ENCODE peak calls at places on chromosomes 4 and X, in seven cellular contexts. B, U, L, G, M, P and H are unnamed samples.
A peak's percentile ranks its signal among the peaks of the same experiment; 100 is the strongest.

GRCh38 chr4:47913858-47914218 is 545 bp downstream of the NFXL1 start:
- DNase-seq in B (peak; percentile 7), U (peak; percentile 21), L (peak; percentile 93), G (peak; percentile 54), M (peak; percentile 8), P (no peak), H (peak; percentile 45)

GRCh38 chr4:122827899-122828601 is 1.4 kb downstream of the FGF2 start:
- DNase-seq in B (peak; percentile 65), U (peak; percentile 36), L (no peak), G (no peak), M (peak; percentile 5), P (peak; percentile 71), H (peak; percentile 48)

GRCh38 chr4:60938621-60939020 is 261.5 kb upstream of the ADGRL3 start:
- DNase-seq in B (no peak), U (no peak), L (no peak), G (no peak), M (no peak), P (no peak), H (no peak)

GRCh38 chr4:104859601-104860000 is 287.1 kb upstream of the TET2 start:
- DNase-seq in B (no peak), U (no peak), L (no peak), G (no peak), M (no peak), P (no peak), H (no peak)

GRCh38 chr4:40918330-40918729 is 168.6 kb downstream of the NSUN7 start:
- DNase-seq in B (peak; percentile 12), U (peak; percentile 55), L (no peak), G (peak; percentile 34), M (peak; percentile 88), P (peak; percentile 36), H (peak; percentile 55)

GRCh38 chrX:107673933-107674479 is 45.7 kb downstream of the PRPS1 start:
- DNase-seq in B (no peak), U (peak; percentile 92), L (peak; percentile 97), G (peak; percentile 40), M (peak; percentile 75), P (peak; percentile 67), H (peak; percentile 79)

GRCh38 chrX:85244411-85245210 is 820 bp downstream of the ZNF711 start:
- DNase-seq in B (peak; percentile 18), U (no peak), L (peak; percentile 61), G (peak; percentile 16), M (peak; percentile 5), P (peak; percentile 30), H (peak; percentile 16)

GRCh38 chr4:66160606-66161005 is 490.3 kb upstream of the EPHA5 start:
- DNase-seq in B (no peak), U (no peak), L (no peak), G (no peak), M (no peak), P (no peak), H (no peak)

GRCh38 chrX:113510586-113510985 is 670.0 kb upstream of the AMOT start:
- DNase-seq in B (no peak), U (no peak), L (no peak), G (no peak), M (no peak), P (peak; percentile 1), H (no peak)

GRCh38 chr4:163610642-163611041 is 116.2 kb downstream of the TMA16 start:
- DNase-seq in B (no peak), U (no peak), L (no peak), G (no peak), M (no peak), P (no peak), H (no peak)

GRCh38 chr4:74410272-74410671 is 34.7 kb upstream of the AREG start:
- DNase-seq in B (no peak), U (no peak), L (no peak), G (no peak), M (no peak), P (no peak), H (no peak)

GRCh38 chr4:147347217-147347616 is 133.7 kb upstream of the EDNRA start:
- DNase-seq in B (no peak), U (no peak), L (no peak), G (no peak), M (no peak), P (no peak), H (no peak)

GRCh38 chr4:141657550-141657949 is 21.2 kb downstream of the IL15 start:
- DNase-seq in B (no peak), U (no peak), L (no peak), G (no peak), M (no peak), P (no peak), H (no peak)

GRCh38 chr4:150581611-150582010 is 340 bp upstream of the MAB21L2 start:
- DNase-seq in B (no peak), U (no peak), L (no peak), G (no peak), M (no peak), P (no peak), H (no peak)

GRCh38 chrX:633043-633654 is 2.6 kb downstream of the SHOX start:
- DNase-seq in B (no peak), U (no peak), L (peak; percentile 19), G (no peak), M (no peak), P (no peak), H (no peak)

GRCh38 chr4:159018062-159018629 is 84.7 kb upstream of the RAPGEF2 start:
- DNase-seq in B (no peak), U (no peak), L (no peak), G (no peak), M (no peak), P (no peak), H (no peak)

GRCh38 chrX:109440475-109440874 is 41.4 kb downstream of the GUCY2F start:
- DNase-seq in B (no peak), U (no peak), L (no peak), G (no peak), M (no peak), P (no peak), H (no peak)

GRCh38 chr4:172124656-172125308 is 311.6 kb downstream of the GALNTL6 start:
- DNase-seq in B (no peak), U (no peak), L (no peak), G (no peak), M (no peak), P (no peak), H (no peak)

GRCh38 chr4:174105202-174105601 is 178.3 kb downstream of the FBXO8 start:
- DNase-seq in B (no peak), U (no peak), L (no peak), G (no peak), M (no peak), P (no peak), H (no peak)

GRCh38 chr4:123107444-123108252 is 185.3 kb upstream of the NUDT6 start:
- DNase-seq in B (no peak), U (no peak), L (peak; percentile 59), G (no peak), M (no peak), P (no peak), H (no peak)

GRCh38 chr4:174919886-174920423 is 1.8 kb downstream of the ADAM29 start:
- DNase-seq in B (no peak), U (no peak), L (no peak), G (no peak), M (no peak), P (no peak), H (no peak)

GRCh38 chrX:74248889-74249288 is 55.1 kb upstream of the ZCCHC13 start:
- DNase-seq in B (peak; percentile 60), U (no peak), L (no peak), G (no peak), M (peak; percentile 43), P (peak; percentile 58), H (no peak)

GRCh38 chr4:55435136-55435535 is 39.4 kb downstream of the TMEM165 start:
- DNase-seq in B (peak; percentile 3), U (no peak), L (no peak), G (no peak), M (no peak), P (peak; percentile 69), H (no peak)

GRCh38 chr4:150366487-150366999 is 215.4 kb upstream of the MAB21L2 start:
- DNase-seq in B (no peak), U (no peak), L (no peak), G (no peak), M (no peak), P (no peak), H (no peak)

GRCh38 chr4:153212755-153213154 is 8.5 kb downstream of the TRIM2 start:
- DNase-seq in B (no peak), U (no peak), L (no peak), G (no peak), M (no peak), P (no peak), H (no peak)

GRCh38 chr4:125316391-125316780 is 1.6 kb downstream of the FAT4 start:
- DNase-seq in B (peak; percentile 24), U (no peak), L (peak; percentile 78), G (peak; percentile 31), M (peak; percentile 1), P (no peak), H (peak; percentile 50)

GRCh38 chr4:89752932-89753598 is 83.9 kb downstream of the SNCA start:
- DNase-seq in B (no peak), U (no peak), L (no peak), G (no peak), M (peak; percentile 68), P (peak; percentile 91), H (no peak)
- H3K4me3 ChIP-seq in B (no peak overlapping the region), U (no peak overlapping the region), L (no peak overlapping the region), G (no peak overlapping the region), M (no peak overlapping the region), P (no peak overlapping the region), H (no peak overlapping the region)

GRCh38 chr4:140246216-140246615 is 92.2 kb upstream of the MAML3 start:
- DNase-seq in B (no peak), U (no peak), L (no peak), G (no peak), M (no peak), P (no peak), H (no peak)
- H3K4me1 ChIP-seq in B (peaks cover 14% of the 10 kb centered on the region), U (no peaks in the 10 kb centered on the region), L (peaks cover 9% of the 10 kb centered on the region), G (peaks cover 14% of the 10 kb centered on the region), M (no peaks in the 10 kb centered on the region), P (peaks cover 19% of the 10 kb centered on the region), H (peaks cover 5% of the 10 kb centered on the region)

DNA sequence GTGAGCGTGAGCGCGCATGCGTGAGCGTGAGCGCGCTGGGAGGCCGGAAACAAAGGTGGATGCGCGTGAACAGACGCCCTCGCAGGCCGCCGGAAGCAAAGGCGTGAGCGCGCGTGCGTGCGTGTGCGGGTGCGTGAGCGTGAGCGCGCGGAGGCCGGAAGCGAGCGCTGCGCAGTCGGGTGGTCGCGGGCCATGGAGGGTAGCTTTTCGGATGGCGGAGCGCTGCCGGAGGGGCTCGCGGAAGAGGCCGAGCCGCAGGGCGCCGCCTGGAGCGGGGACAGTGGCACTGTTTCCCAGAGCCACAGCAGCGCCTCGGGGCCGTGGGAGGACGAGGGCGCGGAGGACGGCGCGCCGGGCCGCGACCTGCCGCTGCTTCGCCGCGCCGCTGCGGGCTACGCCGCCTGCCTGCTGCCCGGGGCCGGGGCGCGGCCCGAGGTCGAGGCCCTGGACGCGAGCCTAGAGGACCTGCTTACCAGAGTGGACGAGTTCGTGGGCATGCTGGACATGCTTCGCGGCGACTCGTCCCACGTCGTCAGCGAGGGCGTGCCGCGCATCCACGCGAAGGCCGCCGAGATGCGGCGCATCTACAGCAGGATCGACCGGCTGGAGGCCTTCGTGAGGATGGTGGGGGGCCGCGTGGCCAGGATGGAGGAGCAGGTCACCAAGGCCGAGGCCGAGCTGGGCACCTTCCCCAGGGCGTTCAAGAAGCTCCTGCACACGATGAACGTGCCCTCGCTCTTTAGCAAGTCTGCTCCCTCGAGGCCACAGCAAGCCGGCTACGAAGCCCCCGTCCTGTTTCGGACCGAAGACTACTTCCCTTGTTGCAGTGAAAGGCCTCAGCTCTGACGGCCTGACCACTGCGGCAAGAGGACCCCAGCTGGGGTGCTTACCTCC is at the start of gene BLOC1S4:
- DNase-seq in B (peak; percentile 93), U (peak; percentile 70), L (peak; percentile 96), G (peak; percentile 86), M (peak; percentile 89), P (peak; percentile 94), H (peak; percentile 90)
- TF ChIP-seq POLR2A in B (peak; percentile 69), U (peak; percentile 79), L (peak; percentile 66), G (peak; percentile 79), M (peak; percentile 83), P (peak; percentile 92), H (peak; percentile 11)

GRCh38 chrX:10615931-10616780 is 4.2 kb downstream of the MID1 start:
- DNase-seq in B (peak; percentile 73), U (no peak), L (no peak), G (peak; percentile 46), M (peak; percentile 66), P (peak; percentile 66), H (peak; percentile 65)
- H3K4me3 ChIP-seq in B (peak overlapping the region; percentile 68), U (peak overlapping the region; percentile 32), L (no peak overlapping the region), G (no peak overlapping the region), M (no peak overlapping the region), P (no peak overlapping the region), H (no peak overlapping the region)